ENCODE peak calls at places on chromosomes 3 and 15, in nine cellular contexts. Y is B cell; N is ACHN; J is fibroblast of lung; I is SHP77; Q is activated naive CD8-positive, alpha-beta T cell treated with anti-CD3 and anti-CD28 coated beads, Interleukin-2, amount 50 U/mL, for 16 hours; O is amygdala; H is SJCRH30; V is kidney tubule cell. U is an unnamed sample.

GRCh38 chr3:23431759-23432158 is 228.6 kb downstream of the UBE2E2 start:
- DNase-seq in Y (no peak), N (no peak), J (peak), I (no peak), Q (no peak), O (no peak), H (no peak), V (no peak), U (no peak)

GRCh38 chr3:46208167-46208704 is at the start of gene CCR1:
- DNase-seq in Y (no peak), N (peak), J (peak), I (no peak), Q (no peak), O (peak), H (peak), V (peak), U (peak)

GRCh38 chr15:86756688-86757087 is 677.0 kb downstream of the AGBL1 start:
- DNase-seq in Y (no peak), N (no peak), J (no peak), I (no peak), Q (no peak), O (no peak), H (no peak), V (no peak), U (no peak)

GRCh38 chr15:88709960-88710715 is 71.3 kb downstream of the ISG20 start:
- DNase-seq in Y (no peak), N (no peak), J (no peak), I (no peak), Q (no peak), O (no peak), H (no peak), V (no peak), U (no peak)

GRCh38 chr3:192887047-192887446 is 30.6 kb downstream of the MB21D2 start:
- DNase-seq in Y (no peak), N (peak), J (peak), I (no peak), Q (no peak), O (no peak), H (no peak), V (peak), U (no peak)

GRCh38 chr3:45923755-45924154 is 19.5 kb upstream of the CXCR6 start:
- DNase-seq in Y (no peak), N (peak), J (peak), I (no peak), Q (no peak), O (no peak), H (no peak), V (peak), U (no peak)

GRCh38 chr15:73240864-73241499 is 127.8 kb downstream of the HCN4 start:
- DNase-seq in Y (peak), N (peak), J (peak), I (peak), Q (peak), O (peak), H (peak), V (peak), U (peak)

GRCh38 chr15:57320543-57321220 is 55.6 kb upstream of the CGNL1 start:
- DNase-seq in Y (no peak), N (no peak), J (peak), I (no peak), Q (no peak), O (no peak), H (no peak), V (peak), U (no peak)

GRCh38 chr3:126300761-126301481 is 56.3 kb downstream of the KLF15 start:
- DNase-seq in Y (no peak), N (no peak), J (peak), I (no peak), Q (no peak), O (peak), H (no peak), V (peak), U (no peak)

GRCh38 chr3:66487475-66487874 is 13.3 kb downstream of the LRIG1 start:
- DNase-seq in Y (no peak), N (no peak), J (peak), I (no peak), Q (no peak), O (no peak), H (no peak), V (no peak), U (no peak)

GRCh38 chr15:29392358-29392757 is 122.7 kb upstream of the NSMCE3 start:
- DNase-seq in Y (no peak), N (no peak), J (no peak), I (no peak), Q (no peak), O (no peak), H (no peak), V (no peak), U (no peak)

GRCh38 chr3:106814231-106814630 is 563.0 kb upstream of the CCDC54 start:
- DNase-seq in Y (no peak), N (no peak), J (no peak), I (no peak), Q (no peak), O (peak), H (peak), V (no peak), U (peak)

GRCh38 chr3:124078978-124079911 is 87.3 kb upstream of the ROPN1 start:
- DNase-seq in Y (peak), N (peak), J (peak), I (peak), Q (no peak), O (peak), H (peak), V (peak), U (no peak)

GRCh38 chr15:101047301-101047781 is 128.2 kb downstream of the LRRK1 start:
- DNase-seq in Y (peak), N (no peak), J (peak), I (no peak), Q (no peak), O (no peak), H (no peak), V (no peak), U (peak)

GRCh38 chr3:185823280-185824044 is 1.4 kb downstream of the IGF2BP2 start:
- DNase-seq in Y (no peak), N (peak), J (peak), I (no peak), Q (no peak), O (no peak), H (peak), V (peak), U (peak)

GRCh38 chr15:45399381-45400212 is 21.3 kb upstream of the GATM start:
- DNase-seq in Y (no peak), N (peak), J (peak), I (peak), Q (no peak), O (peak), H (peak), V (peak), U (no peak)

GRCh38 chr3:31377045-31377642 is 155.6 kb upstream of the STT3B start:
- DNase-seq in Y (no peak), N (peak), J (peak), I (no peak), Q (peak), O (no peak), H (no peak), V (peak), U (no peak)

GRCh38 chr3:138405486-138405885 is 28.9 kb upstream of the ESYT3 start:
- DNase-seq in Y (no peak), N (no peak), J (no peak), I (no peak), Q (no peak), O (no peak), H (no peak), V (no peak), U (no peak)

GRCh38 chr3:160635213-160635612 is 41.7 kb upstream of the ARL14 start:
- DNase-seq in Y (no peak), N (no peak), J (no peak), I (no peak), Q (no peak), O (no peak), H (no peak), V (no peak), U (no peak)

GRCh38 chr15:89492934-89493631 is 3.3 kb downstream of the RHCG start:
- DNase-seq in Y (peak), N (no peak), J (no peak), I (no peak), Q (no peak), O (no peak), H (no peak), V (no peak), U (no peak)

GRCh38 chr3:171712168-171712938 is 97.9 kb downstream of the PLD1 start:
- DNase-seq in Y (no peak), N (no peak), J (peak), I (no peak), Q (no peak), O (no peak), H (no peak), V (peak), U (no peak)

GRCh38 chr15:39320886-39321285 is 260.0 kb upstream of the THBS1 start:
- DNase-seq in Y (no peak), N (no peak), J (peak), I (no peak), Q (no peak), O (no peak), H (no peak), V (no peak), U (no peak)

GRCh38 chr3:157532529-157533297 is 29.5 kb upstream of the VEPH1 start:
- DNase-seq in Y (no peak), N (peak), J (peak), I (peak), Q (no peak), O (no peak), H (peak), V (peak), U (no peak)

GRCh38 chr3:184314700-184315505 is 497 bp downstream of the EIF4G1 start:
- DNase-seq in Y (no peak), N (peak), J (peak), I (no peak), Q (peak), O (peak), H (peak), V (peak), U (peak)